ENCODE peak calls at places on chromosomes 3 and 15, in nine cellular contexts. Q is EH; V is Right ventricle myocardium superior; M is astrocyte; S is brain pericyte; Y is fibroblast of mammary gland; C is NCI-H748 treated with DMSO at 0.1 percent for 48 hours; X is CD4-positive, alpha-beta T cell; P is epithelial cell of esophagus. L is an unnamed sample.

GRCh38 chr3:197394464-197395321 is 96.3 kb upstream of the DLG1 start:
- DNase-seq in Q (peak; percentile 100), V (peak; percentile 75), M (peak; percentile 100), S (no peak), Y (peak; percentile 100), C (no peak), X (no peak), P (peak; percentile 100), L (peak; percentile 100)

GRCh38 chr15:66746231-66746605 is 44.2 kb downstream of the SMAD6 start:
- DNase-seq in Q (no peak), V (no peak), M (no peak), S (no peak), Y (no peak), C (no peak), X (no peak), P (no peak), L (no peak)

GRCh38 chr3:8742921-8743605 is 9.5 kb downstream of the CAV3 start:
- DNase-seq in Q (peak; percentile 93), V (no peak), M (no peak), S (no peak), Y (peak; percentile 92), C (no peak), X (no peak), P (peak; percentile 61), L (peak; percentile 67)

GRCh38 chr15:84594617-84595290 is 6.1 kb upstream of the ZSCAN2 start:
- DNase-seq in Q (no peak), V (no peak), M (no peak), S (no peak), Y (no peak), C (no peak), X (no peak), P (no peak), L (no peak)

GRCh38 chr15:91824256-91824655 is 29.3 kb upstream of the SLCO3A1 start:
- DNase-seq in Q (no peak), V (peak; percentile 42), M (no peak), S (no peak), Y (peak; percentile 4), C (no peak), X (no peak), P (peak; percentile 29), L (no peak)

GRCh38 chr15:78906310-78906608 is 33.6 kb downstream of the MORF4L1 start:
- DNase-seq in Q (peak; percentile 93), V (no peak), M (peak; percentile 72), S (no peak), Y (peak; percentile 92), C (no peak), X (no peak), P (peak; percentile 65), L (peak; percentile 83)

GRCh38 chr15:31480356-31481058 is 153.9 kb downstream of the KLF13 start:
- DNase-seq in Q (no peak), V (no peak), M (no peak), S (no peak), Y (no peak), C (no peak), X (no peak), P (no peak), L (no peak)

GRCh38 chr3:176055851-176056250 is 1141.4 kb downstream of the TBL1XR1 start:
- DNase-seq in Q (no peak), V (no peak), M (no peak), S (no peak), Y (peak; percentile 9), C (peak; percentile 73), X (no peak), P (peak; percentile 32), L (no peak)

GRCh38 chr3:149009732-149010131 is 18.4 kb downstream of the GYG1 start:
- DNase-seq in Q (peak; percentile 51), V (no peak), M (no peak), S (no peak), Y (peak; percentile 19), C (no peak), X (no peak), P (no peak), L (peak; percentile 68)

GRCh38 chr15:101535170-101535902 is 45.8 kb upstream of the PCSK6 start:
- DNase-seq in Q (no peak), V (no peak), M (no peak), S (no peak), Y (no peak), C (no peak), X (no peak), P (no peak), L (no peak)

GRCh38 chr3:114112696-114113095 is 56.2 kb downstream of the QTRT2 start:
- DNase-seq in Q (peak; percentile 61), V (no peak), M (peak; percentile 67), S (no peak), Y (peak; percentile 38), C (no peak), X (no peak), P (peak; percentile 6), L (no peak)

GRCh38 chr3:73409405-73409804 is 215.3 kb downstream of the PDZRN3 start:
- DNase-seq in Q (peak; percentile 96), V (no peak), M (peak; percentile 85), S (no peak), Y (peak; percentile 89), C (no peak), X (no peak), P (peak; percentile 5), L (no peak)

GRCh38 chr3:127233371-127233770 is 40.4 kb downstream of the PRR23E start:
- DNase-seq in Q (peak; percentile 32), V (no peak), M (no peak), S (no peak), Y (peak; percentile 2), C (no peak), X (no peak), P (peak; percentile 51), L (no peak)

GRCh38 chr15:61629269-61629668 is 400.2 kb upstream of the RORA start:
- DNase-seq in Q (no peak), V (no peak), M (no peak), S (no peak), Y (no peak), C (no peak), X (no peak), P (no peak), L (no peak)

GRCh38 chr3:78165876-78166275 is 1126.0 kb downstream of the ROBO2 start:
- DNase-seq in Q (no peak), V (no peak), M (no peak), S (no peak), Y (no peak), C (peak; percentile 6), X (no peak), P (peak; percentile 10), L (no peak)

GRCh38 chr3:111735271-111735758 is 123.8 kb upstream of the PHLDB2 start:
- DNase-seq in Q (peak; percentile 99), V (no peak), M (peak; percentile 100), S (no peak), Y (peak; percentile 80), C (no peak), X (no peak), P (peak; percentile 93), L (peak; percentile 99)

GRCh38 chr15:62085740-62086139 is 19.0 kb downstream of the C2CD4A start:
- DNase-seq in Q (peak; percentile 44), V (no peak), M (no peak), S (no peak), Y (peak; percentile 17), C (no peak), X (no peak), P (no peak), L (no peak)

L was measured in iris pigment epithelial cell.